ENCODE peak calls at places on chromosomes 11 and 22, in seven cellular contexts. K, S, F, G, U, V and I are unnamed samples.

GRCh38 chr11:118306556-118306955 is 2.0 kb downstream of the CD3E start:
- DNase-seq in S (no peak), V (no peak), G (no peak), U (no peak), K (no peak), F (no peak), I (no peak)

GRCh38 chr22:37932821-37933578 is 20.4 kb downstream of the C22orf23 start:
- DNase-seq in F (no peak), U (no peak), G (no peak), V (no peak), K (no peak), S (no peak), I (no peak)

GRCh38 chr11:134338068-134338467 is 6.3 kb downstream of the GLB1L2 start:
- DNase-seq in K (no peak), U (no peak), F (no peak), V (no peak), S (no peak), G (no peak), I (no peak)

GRCh38 chr11:68040121-68040956 is 1.5 kb downstream of the TCIRG1 start:
- DNase-seq in K (peak), V (peak), G (peak), U (no peak), S (peak), F (peak), I (peak)

GRCh38 chr11:73177380-73178091 is 35.4 kb upstream of the FCHSD2 start:
- DNase-seq in G (no peak), U (no peak), V (no peak), F (no peak), K (peak), S (no peak), I (no peak)

GRCh38 chr11:68127791-68128681 is 6.8 kb upstream of the CHKA start:
- DNase-seq in F (no peak), U (peak), S (peak), K (peak), V (no peak), G (peak), I (no peak)

GRCh38 chr22:47423266-47423665 is 660.8 kb downstream of the TBC1D22A start:
- DNase-seq in U (no peak), V (no peak), F (no peak), K (no peak), G (no peak), S (no peak), I (no peak)

GRCh38 chr11:21295508-21295907 is 626.1 kb downstream of the NELL1 start:
- DNase-seq in F (no peak), K (no peak), V (no peak), S (no peak), U (no peak), G (no peak), I (no peak)

GRCh38 chr22:22417495-22418162 is 90.9 kb downstream of the ZNF280B start:
- DNase-seq in K (no peak), F (no peak), S (no peak), G (no peak), V (no peak), U (no peak), I (no peak)

GRCh38 chr11:43486141-43486540 is 127.4 kb downstream of the TTC17 start:
- DNase-seq in S (no peak), G (no peak), F (no peak), V (no peak), U (no peak), K (no peak), I (no peak)

GRCh38 chr11:78190871-78191538 is 2.3 kb downstream of the USP35 start:
- DNase-seq in G (no peak), U (no peak), K (peak), F (no peak), V (no peak), S (no peak), I (no peak)

GRCh38 chr22:25282671-25283561 is 63.5 kb downstream of the CRYBB2 start:
- DNase-seq in S (peak), F (peak), V (no peak), U (no peak), K (no peak), G (peak), I (no peak)

GRCh38 chr11:57379732-57380131 is 1.2 kb downstream of the PRG3 start:
- DNase-seq in V (no peak), K (no peak), S (peak), U (peak), G (no peak), F (no peak), I (no peak)

GRCh38 chr11:119791701-119792151 is 62.7 kb upstream of the NECTIN1 start:
- DNase-seq in F (no peak), G (no peak), K (no peak), S (no peak), V (no peak), U (no peak), I (no peak)
- TF ChIP-seq TAF1 in F (no peak), G (no peak), K (no peak), S (no peak), V (no peak), U (no peak), I (no peak)

GRCh38 chr22:45891471-45891995 is 85.4 kb downstream of the WNT7B start:
- DNase-seq in S (no peak), U (no peak), F (no peak), V (no peak), K (no peak), G (no peak), I (no peak)

GRCh38 chr22:45891996-45892621 is 84.9 kb downstream of the WNT7B start:
- DNase-seq in U (no peak), F (no peak), V (no peak), S (no peak), K (no peak), G (no peak), I (no peak)

GRCh38 chr22:45890351-45890635 is 86.7 kb downstream of the WNT7B start:
- DNase-seq in G (no peak), S (no peak), V (no peak), U (no peak), K (no peak), F (no peak), I (no peak)

GRCh38 chr22:45889539-45890350 is 87.2 kb downstream of the WNT7B start:
- DNase-seq in F (no peak), U (no peak), V (no peak), G (no peak), K (no peak), S (no peak), I (no peak)

GRCh38 chr22:45891021-45891421 is 85.9 kb downstream of the WNT7B start:
- DNase-seq in V (no peak), G (no peak), S (no peak), U (no peak), K (no peak), F (no peak), I (no peak)
- TF ChIP-seq TAF1 in V (no peak), G (no peak), S (no peak), U (no peak), K (no peak), F (no peak), I (no peak)

GRCh38 chr11:103618532-103618931 is 417.9 kb upstream of the DDI1 start:
- DNase-seq in F (no peak), K (no peak), U (no peak), V (no peak), S (no peak), G (peak), I (no peak)
- TF ChIP-seq TAF1 in F (no peak), K (no peak), U (no peak), V (no peak), S (no peak), G (peak), I (no peak)

DNA sequence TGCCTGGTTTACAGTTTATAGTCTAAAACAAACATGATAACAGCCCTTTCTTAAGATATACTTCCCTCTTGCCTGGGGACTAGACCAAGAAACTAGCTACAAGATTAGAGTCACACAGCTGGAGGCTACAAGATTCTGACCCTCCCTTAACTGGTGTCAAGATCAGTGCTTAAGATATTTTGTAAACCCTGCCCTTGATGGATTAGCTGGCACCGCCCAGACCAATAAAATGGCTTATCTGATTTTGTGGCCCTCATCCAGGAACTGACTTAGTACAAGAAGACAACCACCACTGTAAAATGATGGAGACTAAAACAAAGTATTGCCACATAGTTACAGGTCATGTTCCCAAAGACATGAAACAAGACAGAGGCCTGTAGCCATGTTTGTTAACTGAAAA is 53.4 kb downstream of the FAM181B start:
- DNase-seq in S (no peak), V (no peak), U (no peak), K (no peak), G (no peak), F (no peak), I (no peak)
- TF ChIP-seq TAF1 in S (no peak), V (no peak), U (no peak), K (no peak), G (no peak), F (no peak), I (no peak)

DNA sequence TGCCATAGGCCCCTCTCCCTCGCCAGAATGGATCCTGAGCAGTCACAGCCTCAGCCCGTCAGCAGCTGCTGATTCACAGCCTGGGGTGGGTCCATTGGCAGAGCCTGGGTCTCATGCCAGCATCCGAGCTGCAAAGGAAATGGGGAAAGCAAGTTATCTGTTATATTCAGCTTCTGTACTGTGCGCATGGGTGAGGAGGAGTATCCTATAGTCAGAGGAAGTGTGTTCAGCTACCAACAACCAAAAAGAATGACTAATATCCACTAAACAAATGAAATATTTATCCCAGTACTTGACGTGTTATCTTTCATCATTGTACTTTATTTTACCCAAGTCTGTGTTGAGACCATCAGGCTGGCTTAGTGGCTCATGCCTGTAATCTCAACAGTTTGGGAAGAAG is 119.7 kb downstream of the RCN1 start:
- DNase-seq in F (no peak), K (no peak), S (no peak), G (no peak), U (no peak), V (no peak), I (no peak)
- TF ChIP-seq TAF1 in F (no peak), K (no peak), S (no peak), G (no peak), U (no peak), V (no peak), I (no peak)

DNA sequence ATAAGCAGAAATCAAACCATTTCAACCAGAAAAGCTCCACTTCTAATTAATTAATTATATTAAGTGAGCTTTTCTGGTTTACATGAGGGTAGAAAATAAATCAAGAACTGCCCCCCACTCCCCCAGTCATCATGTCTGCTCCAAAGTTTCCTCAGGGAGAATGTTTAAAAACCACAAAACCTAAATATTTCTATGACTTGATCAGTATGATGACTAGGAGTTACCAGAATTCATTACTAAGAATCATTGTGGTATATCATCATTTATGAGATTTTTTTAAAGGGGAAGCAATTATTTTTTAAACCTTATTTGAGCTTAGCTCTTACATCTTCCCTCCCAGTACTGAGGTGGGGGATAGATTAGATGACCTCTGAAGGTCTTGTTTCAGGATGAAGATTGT is 401.1 kb upstream of the CADM1 start:
- DNase-seq in F (no peak), S (no peak), V (no peak), G (no peak), K (no peak), U (no peak), I (no peak)
- TF ChIP-seq TAF1 in F (no peak), S (no peak), V (no peak), G (no peak), K (no peak), U (no peak), I (no peak)

GRCh38 chr22:30861688-30862552 is 106.7 kb downstream of the MORC2 start:
- DNase-seq in S (peak), V (no peak), G (peak), U (no peak), F (no peak), K (no peak), I (peak)

GRCh38 chr22:30860176-30861105 is 108.1 kb downstream of the MORC2 start:
- DNase-seq in V (no peak), U (no peak), K (no peak), F (peak), G (peak), S (peak), I (no peak)

GRCh38 chr22:30859714-30860095 is 108.9 kb downstream of the MORC2 start:
- DNase-seq in G (no peak), V (no peak), S (no peak), K (no peak), F (no peak), U (no peak), I (no peak)

GRCh38 chr22:30858976-30859713 is 109.4 kb downstream of the MORC2 start:
- DNase-seq in K (no peak), U (no peak), S (no peak), G (no peak), F (no peak), V (no peak), I (no peak)

GRCh38 chr22:30861131-30861530 is 107.4 kb downstream of the MORC2 start:
- DNase-seq in V (no peak), S (peak), K (no peak), G (peak), F (no peak), U (no peak), I (peak)
- TF ChIP-seq TAF1 in V (no peak), S (no peak), K (no peak), G (no peak), F (no peak), U (no peak), I (no peak)